ENCODE peak calls at places on chromosomes 1 and 21, in four cellular contexts. D is RWPE1, Y is posterior cingulate gyrus, H is lung. S is an unnamed sample.

GRCh38 chr1:60589916-60590315 is 492.4 kb upstream of the NFIA start:
- DNase-seq in D (no peak), Y (no peak), H (no peak), S (peak; percentile 7)

GRCh38 chr1:178451529-178451928 is 45.2 kb downstream of the CLEC20A start:
- DNase-seq in D (no peak), Y (no peak), H (no peak), S (no peak)

GRCh38 chr1:41658444-41659158 is 174.1 kb upstream of the EDN2 start:
- DNase-seq in D (no peak), Y (no peak), H (no peak), S (no peak)

GRCh38 chr1:12094180-12094579 is 31.1 kb downstream of the TNFRSF8 start:
- DNase-seq in D (no peak), Y (no peak), H (no peak), S (no peak)

GRCh38 chr21:41947596-41948403 is 6.0 kb downstream of the C2CD2 start:
- DNase-seq in D (no peak), Y (peak; percentile 82), H (no peak), S (no peak)

GRCh38 chr1:54940027-54940426 is 40.4 kb upstream of the TMEM61 start:
- DNase-seq in D (no peak), Y (no peak), H (no peak), S (no peak)

GRCh38 chr1:21262282-21263051 is 27.8 kb downstream of the ECE1 start:
- DNase-seq in D (no peak), Y (no peak), H (no peak), S (peak; percentile 86)

GRCh38 chr1:20683614-20684013 is 22.4 kb upstream of the DDOST start:
- DNase-seq in D (no peak), Y (no peak), H (no peak), S (no peak)

GRCh38 chr1:240935921-240936320 is 324.0 kb upstream of the GREM2 start:
- DNase-seq in D (no peak), Y (no peak), H (no peak), S (no peak)

GRCh38 chr1:205236526-205236925 is 8.8 kb downstream of the TMCC2 start:
- DNase-seq in D (no peak), Y (peak; percentile 14), H (no peak), S (no peak)

GRCh38 chr1:156286061-156286460 is 1.9 kb downstream of the TMEM79 start:
- DNase-seq in D (no peak), Y (no peak), H (no peak), S (no peak)

GRCh38 chr1:25771246-25772114 is 28.5 kb upstream of the SELENON start:
- DNase-seq in D (no peak), Y (no peak), H (no peak), S (peak; percentile 93)